ENCODE peak calls at places on chromosomes 3 and 15, in six cellular contexts. L, A, X, F, N and S are unnamed samples.

GRCh38 chr3:139302084-139302800 is 41.6 kb upstream of the MRPS22 start:
- DNase-seq in L (peak), A (no peak), X (peak), F (peak), N (peak), S (peak)

GRCh38 chr3:24688446-24689148 is 193.9 kb upstream of the THRB start:
- DNase-seq in L (no peak), A (no peak), X (peak), F (no peak), N (no peak), S (peak)

GRCh38 chr3:103644450-103644849 is 1209.6 kb downstream of the ZPLD1 start:
- DNase-seq in L (no peak), A (no peak), X (no peak), F (no peak), N (no peak), S (peak)

GRCh38 chr3:45596290-45596791 is 1.8 kb downstream of the LIMD1 start:
- DNase-seq in L (no peak), A (peak), X (no peak), F (no peak), N (no peak), S (no peak)

GRCh38 chr3:69775751-69776150 is 36.5 kb downstream of the MITF start:
- DNase-seq in L (no peak), A (no peak), X (no peak), F (no peak), N (no peak), S (no peak)

GRCh38 chr3:194682651-194683310 is 2.9 kb upstream of the FAM43A start:
- DNase-seq in L (peak), A (peak), X (peak), F (peak), N (peak), S (peak)

GRCh38 chr3:85554153-85554552 is 595.4 kb downstream of the CADM2 start:
- DNase-seq in L (no peak), A (no peak), X (no peak), F (no peak), N (no peak), S (no peak)

GRCh38 chr3:5254281-5255048 is 67.0 kb downstream of the EDEM1 start:
- DNase-seq in L (no peak), A (no peak), X (no peak), F (no peak), N (no peak), S (no peak)

GRCh38 chr3:122560680-122561079 is 3.4 kb downstream of the PARP9 start:
- DNase-seq in L (no peak), A (no peak), X (peak), F (no peak), N (peak), S (peak)

GRCh38 chr3:155232605-155233004 is 60.9 kb downstream of the STRIT1 start:
- DNase-seq in L (peak), A (peak), X (peak), F (peak), N (peak), S (peak)

GRCh38 chr15:63238796-63239195 is 38.6 kb upstream of the APH1B start:
- DNase-seq in L (no peak), A (no peak), X (peak), F (no peak), N (no peak), S (peak)

GRCh38 chr15:79290642-79291275 is 8.2 kb downstream of the ANKRD34C start:
- DNase-seq in L (no peak), A (no peak), X (no peak), F (no peak), N (no peak), S (no peak)

GRCh38 chr3:71680588-71680987 is 44.6 kb downstream of the EIF4E3 start:
- DNase-seq in L (no peak), A (no peak), X (peak), F (no peak), N (no peak), S (peak)

GRCh38 chr3:120072867-120073525 is 21.3 kb downstream of the GSK3B start:
- DNase-seq in L (no peak), A (no peak), X (peak), F (no peak), N (no peak), S (no peak)

GRCh38 chr15:64754663-64755426 is 20.5 kb downstream of the RBPMS2 start:
- DNase-seq in L (no peak), A (peak), X (no peak), F (no peak), N (no peak), S (no peak)

GRCh38 chr3:99895706-99896441 is 78.2 kb downstream of the CMSS1 start:
- DNase-seq in L (no peak), A (no peak), X (peak), F (no peak), N (peak), S (peak)

GRCh38 chr15:84934942-84935729 is 46.5 kb upstream of the PDE8A start:
- DNase-seq in L (no peak), A (no peak), X (no peak), F (no peak), N (no peak), S (no peak)

GRCh38 chr3:20091331-20091730 is 51.1 kb downstream of the KAT2B start:
- DNase-seq in L (no peak), A (no peak), X (no peak), F (no peak), N (no peak), S (no peak)

GRCh38 chr15:94584833-94585244 is 353.5 kb downstream of the MCTP2 start:
- DNase-seq in L (peak), A (no peak), X (peak), F (no peak), N (no peak), S (peak)

GRCh38 chr15:31486506-31486905 is 159.9 kb downstream of the KLF13 start:
- DNase-seq in L (no peak), A (peak), X (no peak), F (no peak), N (no peak), S (no peak)

GRCh38 chr3:54917862-54918261 is 10.0 kb downstream of the LRTM1 start:
- DNase-seq in L (no peak), A (no peak), X (no peak), F (no peak), N (no peak), S (no peak)

GRCh38 chr3:176919836-176920760 is 277.2 kb downstream of the TBL1XR1 start:
- DNase-seq in L (peak), A (no peak), X (peak), F (no peak), N (peak), S (peak)

GRCh38 chr15:23877502-23878412 is 190.7 kb upstream of the NDN start:
- DNase-seq in L (peak), A (no peak), X (peak), F (peak), N (no peak), S (no peak)

GRCh38 chr3:141444586-141445285 is 42.1 kb upstream of the RASA2 start:
- DNase-seq in L (no peak), A (no peak), X (no peak), F (no peak), N (no peak), S (no peak)

GRCh38 chr15:78370013-78370412 is 29.9 kb downstream of the CRABP1 start:
- DNase-seq in L (no peak), A (peak), X (no peak), F (no peak), N (no peak), S (no peak)

GRCh38 chr15:90191344-90191687 is 9.8 kb upstream of the SEMA4B start:
- DNase-seq in L (no peak), A (no peak), X (no peak), F (no peak), N (no peak), S (no peak)
- H3K4me3 ChIP-seq in L (no peak), A (no peak), X (peak), F (no peak), N (no peak), S (no peak)

DNA sequence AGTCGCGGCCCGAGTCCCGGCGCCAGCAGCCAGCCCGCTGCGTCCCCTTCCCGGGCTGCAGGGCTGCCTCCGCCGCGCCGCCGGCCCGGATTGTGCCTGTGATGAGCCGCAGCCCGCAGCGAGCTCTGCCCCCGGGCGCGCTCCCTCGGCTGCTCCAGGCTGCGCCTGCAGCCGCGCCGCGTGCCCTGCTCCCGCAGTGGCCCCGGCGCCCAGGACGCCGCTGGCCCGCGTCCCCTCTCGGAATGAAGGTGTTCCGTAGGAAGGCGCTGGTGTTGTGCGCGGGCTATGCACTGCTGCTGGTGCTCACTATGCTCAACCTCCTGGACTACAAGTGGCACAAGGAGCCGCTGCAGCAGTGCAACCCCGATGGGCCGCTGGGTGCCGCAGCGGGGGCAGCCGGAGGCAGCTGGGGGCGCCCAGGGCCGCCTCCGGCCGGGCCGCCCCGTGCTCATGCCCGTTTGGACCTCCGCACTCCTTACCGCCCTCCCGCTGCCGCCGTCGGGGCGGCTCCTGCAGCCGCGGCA is 1.2 kb downstream of the CHST2 start:
- DNase-seq in L (no peak), A (no peak), X (peak), F (no peak), N (no peak), S (peak)
- TF ChIP-seq CTCF in L (no peak), A (no peak), X (peak), F (no peak), N (no peak), S (peak)

DNA sequence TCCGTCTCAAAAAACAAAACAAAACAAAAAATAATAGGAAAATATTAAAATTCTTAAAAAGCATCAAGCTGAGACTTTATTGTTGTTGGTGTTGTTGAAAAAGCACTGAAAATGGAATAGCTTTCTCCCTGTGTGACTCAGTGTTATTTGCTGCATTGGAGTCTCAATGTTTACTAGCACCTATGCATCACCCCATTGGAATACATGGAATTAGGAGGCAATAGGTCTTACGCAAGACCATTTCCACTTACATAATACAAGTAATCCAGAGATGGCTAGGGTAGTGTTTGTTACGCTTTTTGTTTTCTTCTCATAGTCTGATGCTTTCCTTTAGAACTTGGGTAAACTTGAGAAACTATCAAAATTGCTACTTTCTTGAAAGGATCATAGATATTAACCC is 15.2 kb downstream of the GXYLT2 start:
- DNase-seq in L (no peak), A (no peak), X (peak), F (no peak), N (no peak), S (peak)
- H3K4me3 ChIP-seq in L (no peak), A (no peak), X (no peak), F (no peak), N (no peak), S (no peak)

GRCh38 chr3:169857811-169858210 is 11.9 kb downstream of the LRRC31 start:
- DNase-seq in L (no peak), A (no peak), X (no peak), F (no peak), N (no peak), S (no peak)
- TF ChIP-seq CTCF in L (no peak), A (no peak), X (no peak), F (no peak), N (no peak), S (no peak)

GRCh38 chr3:184337981-184338380 is 581 bp downstream of the FAM131A start:
- DNase-seq in L (no peak), A (no peak), X (no peak), F (no peak), N (no peak), S (no peak)
- H3K4me3 ChIP-seq in L (peak), A (peak), X (no peak), F (peak), N (no peak), S (no peak)